ENCODE peak calls at places on chromosomes 4 and X, in five cellular contexts. M, Z, T, U and K are unnamed samples.

GRCh38 chr4:165301833-165302232 is 25.6 kb upstream of the MSMO1 start:
- DNase-seq in M (no peak), Z (peak), U (peak), T (peak), K (no peak)

GRCh38 chr4:110170861-110171260 is 27.6 kb downstream of the ELOVL6 start:
- DNase-seq in T (no peak), Z (no peak), M (no peak), U (no peak), K (no peak)

GRCh38 chr4:96652158-96652557 is 812.3 kb downstream of the PDHA2 start:
- DNase-seq in T (peak), M (no peak), Z (peak), U (peak), K (no peak)

GRCh38 chr4:96093057-96093456 is 253.2 kb downstream of the PDHA2 start:
- DNase-seq in M (no peak), Z (no peak), U (no peak), T (no peak), K (no peak)

GRCh38 chr4:15958562-15958961 is 4.4 kb downstream of the FGFBP2 start:
- DNase-seq in T (no peak), U (no peak), M (no peak), Z (no peak), K (no peak)

GRCh38 chrX:40504801-40505605 is 75.8 kb upstream of the ATP6AP2 start:
- DNase-seq in Z (peak), M (no peak), U (peak), T (peak), K (peak)

GRCh38 chr4:85787133-85787532 is 312.2 kb downstream of the ARHGAP24 start:
- DNase-seq in T (peak), M (no peak), U (peak), Z (peak), K (peak)

GRCh38 chr4:100190643-100191600 is 654 bp upstream of the DDIT4L start:
- DNase-seq in M (no peak), U (no peak), T (peak), Z (peak), K (peak)

GRCh38 chr4:82786794-82787193 is 11.8 kb downstream of the SCD5 start:
- DNase-seq in U (no peak), M (no peak), Z (no peak), T (no peak), K (no peak)

GRCh38 chr4:15778191-15778741 is at the start of gene CD38:
- DNase-seq in Z (no peak), T (peak), U (no peak), M (peak), K (no peak)

GRCh38 chr4:2363056-2363719 is 55.3 kb downstream of the ZFYVE28 start:
- DNase-seq in M (no peak), U (no peak), T (no peak), Z (no peak), K (no peak)

GRCh38 chr4:86015412-86016350 is 344.2 kb downstream of the MAPK10 start:
- DNase-seq in T (no peak), Z (peak), M (no peak), U (peak), K (no peak)

GRCh38 chr4:79248610-79249009 is 77.3 kb downstream of the NAA11 start:
- DNase-seq in M (no peak), Z (no peak), T (no peak), U (no peak), K (no peak)

GRCh38 chrX:55127692-55128091 is 38.9 kb downstream of the PAGE2 start:
- DNase-seq in Z (no peak), U (no peak), M (no peak), T (peak), K (peak)

GRCh38 chr4:31660916-31661315 is 940.7 kb downstream of the PCDH7 start:
- DNase-seq in Z (no peak), M (no peak), T (peak), U (no peak), K (no peak)

GRCh38 chrX:105745863-105746262 is 76.5 kb upstream of the NRK start:
- DNase-seq in M (no peak), T (no peak), U (no peak), Z (no peak), K (peak)

GRCh38 chrX:144681501-144681900 is 565.8 kb upstream of the SPANXN1 start:
- DNase-seq in T (peak), Z (peak), M (no peak), U (no peak), K (peak)

GRCh38 chrX:133985164-133986007 is at the start of gene GPC3:
- DNase-seq in Z (peak), M (no peak), T (peak), U (no peak), K (no peak)

GRCh38 chrX:38820751-38821150 is 19.5 kb downstream of the MID1IP1 start:
- DNase-seq in T (no peak), Z (no peak), U (no peak), M (no peak), K (no peak)

GRCh38 chr4:186624951-186625350 is 69.6 kb upstream of the MTNR1A start:
- DNase-seq in T (peak), M (no peak), U (peak), Z (peak), K (no peak)

GRCh38 chr4:139896242-139896752 is 230.7 kb downstream of the MGST2 start:
- DNase-seq in M (no peak), Z (no peak), U (no peak), T (no peak), K (no peak)

GRCh38 chrX:129720741-129721140 is 18.0 kb upstream of the XPNPEP2 start:
- DNase-seq in Z (no peak), T (no peak), U (no peak), M (no peak), K (no peak)

GRCh38 chr4:142777045-142777743 is 68.9 kb downstream of the INPP4B start:
- DNase-seq in M (no peak), T (no peak), Z (no peak), U (no peak), K (peak)

GRCh38 chr4:165971446-165971845 is 98.4 kb downstream of the TLL1 start:
- DNase-seq in T (no peak), U (no peak), M (no peak), Z (no peak), K (peak)

GRCh38 chrX:123184858-123185251 is 777 bp downstream of the GRIA3 start:
- DNase-seq in Z (no peak), T (no peak), M (no peak), U (peak), K (no peak)

GRCh38 chrX:110600745-110601310 is 194.8 kb downstream of the CHRDL1 start:
- DNase-seq in M (no peak), U (no peak), Z (no peak), T (no peak), K (peak)

GRCh38 chr4:168309781-168310180 is 8.8 kb downstream of the DDX60 start:
- DNase-seq in M (no peak), Z (no peak), U (no peak), T (peak), K (no peak)

GRCh38 chr4:101104264-101105052 is 242.9 kb downstream of the PPP3CA start:
- DNase-seq in U (no peak), T (no peak), Z (no peak), M (no peak), K (no peak)

GRCh38 chr4:36385951-36386561 is 104.6 kb downstream of the DTHD1 start:
- DNase-seq in Z (no peak), M (no peak), T (no peak), U (no peak), K (no peak)

GRCh38 chrX:13793897-13794296 is 23.0 kb downstream of the GPM6B start:
- DNase-seq in Z (no peak), T (no peak), M (no peak), U (no peak), K (no peak)
- TF ChIP-seq CTCF in Z (no peak), T (no peak), M (no peak), U (no peak), K (no peak)

DNA sequence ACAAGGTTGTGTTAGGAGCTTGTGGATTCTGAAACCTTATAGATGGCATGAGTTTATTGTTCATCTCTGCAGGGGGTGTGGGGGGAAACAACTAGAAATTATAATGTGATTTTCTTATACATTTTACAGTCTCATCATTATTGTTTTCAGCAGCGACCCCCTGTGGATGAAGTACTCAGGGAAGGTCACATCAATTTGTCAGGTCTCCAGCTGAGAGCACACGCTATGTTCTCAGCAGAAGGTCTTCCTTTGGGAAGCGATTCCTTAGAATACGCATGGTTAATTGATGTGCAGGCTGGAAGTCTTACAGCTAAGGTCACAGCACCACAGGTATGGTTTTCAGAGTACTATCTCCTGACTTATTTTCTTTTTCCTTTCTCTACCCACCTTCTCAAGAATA is 72.2 kb downstream of the BLTP1 start:
- DNase-seq in M (no peak), U (no peak), T (peak), Z (peak), K (peak)
- TF ChIP-seq CTCF in M (no peak), U (peak), T (peak), Z (peak), K (peak)

GRCh38 chr4:88350786-88351185 is 27.9 kb upstream of the HERC6 start:
- DNase-seq in M (no peak), T (no peak), Z (no peak), U (no peak), K (no peak)

GRCh38 chr4:88357262-88357661 is 21.4 kb upstream of the HERC6 start:
- DNase-seq in U (no peak), M (no peak), Z (no peak), T (no peak), K (no peak)

GRCh38 chr4:88356771-88357170 is 21.9 kb upstream of the HERC6 start:
- DNase-seq in Z (no peak), M (no peak), U (no peak), T (peak), K (no peak)

GRCh38 chr4:88353324-88353723 is 25.3 kb upstream of the HERC6 start:
- DNase-seq in Z (peak), M (no peak), U (no peak), T (no peak), K (no peak)

DNA sequence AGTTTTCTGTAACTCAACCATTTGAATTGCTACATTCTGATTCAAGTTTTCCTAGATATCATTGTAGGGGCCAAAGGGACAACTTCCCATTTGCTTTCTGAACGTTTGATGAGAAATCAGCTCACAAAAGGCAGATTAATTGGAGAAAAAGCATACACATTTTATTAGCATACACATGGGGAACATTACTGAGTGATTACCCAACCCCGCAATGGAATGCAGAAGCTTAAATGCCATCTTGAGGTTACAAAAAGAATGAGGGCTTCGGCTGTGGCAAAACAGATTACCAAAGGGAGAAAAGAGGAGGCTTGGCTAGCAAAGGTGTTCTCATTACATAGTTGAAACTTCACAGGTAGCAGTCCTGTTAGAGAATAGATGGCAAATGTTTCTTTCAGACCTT is 26.6 kb upstream of the HERC6 start:
- DNase-seq in Z (peak), T (peak), M (no peak), U (peak), K (peak)
- TF ChIP-seq CTCF in Z (no peak), T (no peak), M (no peak), U (no peak), K (no peak)

GRCh38 chrX:112731793-112732192 is 52.1 kb upstream of the LHFPL1 start:
- DNase-seq in T (peak), Z (peak), M (no peak), U (no peak), K (no peak)
- TF ChIP-seq CTCF in T (peak), Z (peak), M (no peak), U (no peak), K (peak)

DNA sequence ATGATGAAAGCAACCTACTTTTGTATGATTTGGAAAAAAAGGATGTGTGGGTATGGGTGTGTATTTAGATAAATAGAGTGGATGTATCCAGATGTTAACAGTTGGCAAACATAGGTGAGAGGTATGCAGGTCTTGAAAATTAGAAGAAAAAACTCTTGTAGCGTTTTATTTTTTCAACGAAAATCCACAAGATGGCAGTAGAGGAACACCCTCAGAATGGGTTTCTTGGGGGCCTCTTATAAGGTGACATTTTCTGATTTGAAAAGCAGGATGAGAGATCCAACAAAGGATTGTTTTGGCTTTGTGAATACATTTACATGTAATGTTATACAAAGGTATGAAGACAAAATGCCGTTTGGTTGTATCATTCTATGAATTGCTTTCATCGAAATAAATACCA is 68.3 kb downstream of the FMR1NB start:
- DNase-seq in U (peak), M (no peak), Z (peak), T (peak), K (peak)
- TF ChIP-seq CTCF in U (peak), M (peak), Z (peak), T (peak), K (peak)

GRCh38 chrX:74422576-74423288 is 1.4 kb downstream of the SLC16A2 start:
- DNase-seq in M (peak), T (peak), Z (peak), U (peak), K (peak)
- TF ChIP-seq CTCF in M (no peak), T (peak), Z (peak), U (no peak), K (no peak)

GRCh38 chr4:120812216-120812615 is 110.3 kb downstream of the PRDM5 start:
- DNase-seq in M (no peak), T (no peak), Z (no peak), U (peak), K (no peak)

GRCh38 chr4:120819816-120820437 is 102.6 kb downstream of the PRDM5 start:
- DNase-seq in T (no peak), U (no peak), Z (no peak), M (no peak), K (no peak)

GRCh38 chr4:120816385-120816784 is 106.1 kb downstream of the PRDM5 start:
- DNase-seq in M (no peak), U (no peak), T (peak), Z (no peak), K (no peak)

GRCh38 chr4:120809518-120809917 is 113.0 kb downstream of the PRDM5 start:
- DNase-seq in T (peak), M (no peak), U (no peak), Z (no peak), K (no peak)

DNA sequence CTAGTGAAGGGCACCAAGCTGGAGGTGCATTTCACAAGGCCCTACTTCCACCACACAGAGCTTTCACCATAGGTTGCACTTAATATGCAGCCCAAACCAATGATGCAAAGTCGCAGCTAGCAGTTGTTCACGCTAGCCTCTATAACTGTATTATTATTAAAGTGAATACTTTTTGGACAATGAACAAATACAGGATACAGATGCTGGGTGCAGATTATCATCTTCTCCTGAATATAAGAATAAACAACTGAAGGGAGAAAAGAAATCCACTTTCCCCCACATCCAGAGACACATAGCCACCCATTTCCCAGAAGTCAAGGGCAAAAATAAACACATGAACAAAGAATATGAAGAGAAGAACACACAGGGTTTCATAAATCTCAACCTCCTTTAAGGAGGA is 107.2 kb downstream of the PRDM5 start:
- DNase-seq in Z (no peak), T (no peak), U (no peak), M (no peak), K (no peak)
- TF ChIP-seq CTCF in Z (no peak), T (no peak), U (no peak), M (no peak), K (no peak)

GRCh38 chrX:154531626-154532025 is 15.0 kb downstream of the G6PD start:
- DNase-seq in U (peak), M (no peak), T (peak), Z (peak), K (no peak)

GRCh38 chrX:154525606-154526490 is 9.8 kb upstream of the FAM3A start:
- DNase-seq in T (no peak), U (no peak), Z (no peak), M (no peak), K (no peak)

GRCh38 chrX:154530286-154530685 is 14.3 kb upstream of the FAM3A start:
- DNase-seq in U (no peak), T (no peak), M (no peak), Z (no peak), K (no peak)

GRCh38 chrX:154526901-154527675 is 11.1 kb upstream of the FAM3A start:
- DNase-seq in U (peak), M (peak), Z (peak), T (peak), K (peak)

GRCh38 chrX:154529206-154529612 is 13.2 kb upstream of the FAM3A start:
- DNase-seq in M (no peak), T (peak), Z (no peak), U (no peak), K (no peak)
- TF ChIP-seq CTCF in M (no peak), T (no peak), Z (no peak), U (no peak), K (no peak)

GRCh38 chrX:149938427-149939270 is at the start of gene EOLA2:
- DNase-seq in T (peak), U (peak), M (peak), Z (peak), K (peak)

GRCh38 chrX:149939271-149940014 is 1.2 kb upstream of the EOLA2 start:
- DNase-seq in Z (peak), U (peak), T (peak), M (peak), K (peak)

GRCh38 chrX:149937881-149938426 is 337 bp downstream of the EOLA2 start:
- DNase-seq in Z (peak), M (peak), T (no peak), U (peak), K (no peak)

DNA sequence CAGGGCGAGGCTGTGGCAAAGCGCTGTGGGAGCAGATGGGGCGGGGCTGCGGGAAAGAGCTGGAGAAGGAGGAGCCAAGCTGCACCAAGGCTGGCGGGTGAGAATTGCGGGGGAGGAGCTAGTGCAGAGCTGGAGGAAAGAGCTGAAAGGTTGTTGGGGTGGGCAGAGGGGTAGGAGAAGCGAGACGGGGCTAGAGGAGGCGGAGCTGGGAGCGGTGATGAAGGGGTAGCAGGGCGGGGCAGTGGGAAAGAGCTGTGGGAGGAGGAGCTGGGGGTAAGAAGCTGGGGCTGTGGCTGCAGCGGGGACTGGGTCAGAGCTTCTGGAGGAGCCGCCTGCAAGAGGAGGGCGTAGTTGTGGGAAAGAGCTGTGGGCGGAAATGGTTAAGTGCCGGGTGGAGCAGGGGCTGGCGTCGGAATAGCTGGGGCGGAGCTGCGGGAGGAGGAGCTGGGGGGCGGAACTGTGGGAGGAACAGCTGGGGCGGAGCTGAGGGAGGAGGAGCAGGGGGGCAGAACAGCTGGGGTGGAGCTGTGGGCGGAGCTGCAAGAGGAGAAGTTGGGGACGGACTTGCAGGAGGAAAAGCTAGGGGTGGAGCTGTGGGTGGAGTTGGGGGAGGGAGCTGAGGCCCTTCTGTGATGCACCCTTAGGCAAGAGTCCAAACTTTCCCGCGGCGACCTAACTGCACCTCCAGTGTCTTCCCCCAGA is 1.9 kb upstream of the EOLA2 start:
- DNase-seq in U (peak), M (peak), T (peak), Z (peak), K (peak)
- TF ChIP-seq CTCF in U (peak), M (peak), T (peak), Z (no peak), K (no peak)